ENCODE peak calls at places on chromosomes 5 and 9, in four cellular contexts. Y is PC-3, G is breast epithelium, N is heart left ventricle. K is an unnamed sample. For H3K27me3, the result is how much of the 10 kb centered on the place peaks cover.

GRCh38 chr9:119273984-119274665 is 95.1 kb downstream of the BRINP1 start:
- DNase-seq in Y (no peak), N (no peak), G (no peak), K (no peak)

GRCh38 chr5:40507095-40507494 is 172.6 kb upstream of the PTGER4 start:
- DNase-seq in G (no peak), Y (peak), N (no peak), K (no peak)

GRCh38 chr9:30673132-30673531 is 1711.3 kb upstream of the ACO1 start:
- DNase-seq in N (no peak), G (no peak), Y (peak), K (no peak)

GRCh38 chr9:96411129-96411820 is 6.9 kb downstream of the ZNF367 start:
- DNase-seq in Y (no peak), N (no peak), G (no peak), K (no peak)

GRCh38 chr9:130396581-130396980 is 48.2 kb upstream of the ASS1 start:
- DNase-seq in N (no peak), Y (no peak), G (no peak), K (no peak)

GRCh38 chr5:32170303-32171170 is 3.6 kb downstream of the GOLPH3 start:
- DNase-seq in Y (peak), N (no peak), G (no peak), K (no peak)

GRCh38 chr9:112689341-112689740 is 28.6 kb downstream of the INIP start:
- DNase-seq in G (no peak), N (no peak), Y (no peak), K (no peak)

GRCh38 chr5:58759745-58760144 is 176.9 kb downstream of the RAB3C start:
- DNase-seq in Y (no peak), N (no peak), G (no peak), K (no peak)

GRCh38 chr5:131633830-131634229 is 1.2 kb downstream of the RAPGEF6 start:
- DNase-seq in G (no peak), Y (no peak), N (no peak), K (no peak)

GRCh38 chr5:96339862-96340261 is 93.2 kb downstream of the PCSK1 start:
- DNase-seq in Y (no peak), N (no peak), G (no peak), K (no peak)

GRCh38 chr5:172800088-172800551 is 29.1 kb upstream of the DUSP1 start:
- DNase-seq in Y (peak), N (peak), G (no peak), K (peak)

GRCh38 chr5:93929146-93929545 is 187.7 kb upstream of the POU5F2 start:
- DNase-seq in N (no peak), Y (no peak), G (no peak), K (no peak)

GRCh38 chr9:138112090-138112748 is 234.6 kb downstream of the CACNA1B start:
- DNase-seq in Y (no peak), G (no peak), N (no peak), K (peak)

GRCh38 chr9:16119861-16120641 is 567.2 kb downstream of the CCDC171 start:
- DNase-seq in Y (no peak), N (no peak), G (no peak), K (no peak)

GRCh38 chr9:32177389-32177788 is 207.1 kb upstream of the ACO1 start:
- DNase-seq in G (no peak), N (no peak), Y (no peak), K (no peak)

GRCh38 chr9:9746826-9747225 is 866.0 kb downstream of the PTPRD start:
- DNase-seq in Y (no peak), G (no peak), N (no peak), K (no peak)

GRCh38 chr5:168291281-168291960 is at the start of gene WWC1:
- DNase-seq in Y (peak), N (no peak), G (peak), K (no peak)

GRCh38 chr5:43041669-43042175 is 1.6 kb upstream of the ANXA2R start:
- DNase-seq in Y (peak), N (peak), G (no peak), K (no peak)

GRCh38 chr5:31898246-31898645 is 259.3 kb downstream of the PDZD2 start:
- DNase-seq in Y (no peak), N (no peak), G (no peak), K (no peak)

GRCh38 chr5:142934335-142934734 is 164.2 kb downstream of the ARHGAP26 start:
- DNase-seq in N (no peak), G (no peak), Y (no peak), K (no peak)

GRCh38 chr9:129275626-129276247 is 97.7 kb upstream of the IER5L start:
- DNase-seq in G (peak), Y (peak), N (peak), K (no peak)

GRCh38 chr5:74519161-74519571 is 121.4 kb downstream of the ENC1 start:
- DNase-seq in Y (no peak), G (no peak), N (no peak), K (no peak)

GRCh38 chr5:39598641-39599248 is 174.0 kb upstream of the DAB2 start:
- DNase-seq in G (no peak), N (no peak), Y (no peak), K (no peak)

GRCh38 chr5:60210810-60211209 is 317.3 kb upstream of the PDE4D start:
- DNase-seq in Y (no peak), N (no peak), G (no peak), K (no peak)

GRCh38 chr9:37540634-37541033 is 35.5 kb downstream of the FBXO10 start:
- DNase-seq in N (peak), Y (peak), G (peak), K (no peak)

GRCh38 chr9:117189121-117189520 is 225.7 kb downstream of the ASTN2 start:
- DNase-seq in N (no peak), G (no peak), Y (no peak), K (no peak)
- H3K27me3 ChIP-seq in N (under half), G (under half), Y (under half), K (under half)

DNA sequence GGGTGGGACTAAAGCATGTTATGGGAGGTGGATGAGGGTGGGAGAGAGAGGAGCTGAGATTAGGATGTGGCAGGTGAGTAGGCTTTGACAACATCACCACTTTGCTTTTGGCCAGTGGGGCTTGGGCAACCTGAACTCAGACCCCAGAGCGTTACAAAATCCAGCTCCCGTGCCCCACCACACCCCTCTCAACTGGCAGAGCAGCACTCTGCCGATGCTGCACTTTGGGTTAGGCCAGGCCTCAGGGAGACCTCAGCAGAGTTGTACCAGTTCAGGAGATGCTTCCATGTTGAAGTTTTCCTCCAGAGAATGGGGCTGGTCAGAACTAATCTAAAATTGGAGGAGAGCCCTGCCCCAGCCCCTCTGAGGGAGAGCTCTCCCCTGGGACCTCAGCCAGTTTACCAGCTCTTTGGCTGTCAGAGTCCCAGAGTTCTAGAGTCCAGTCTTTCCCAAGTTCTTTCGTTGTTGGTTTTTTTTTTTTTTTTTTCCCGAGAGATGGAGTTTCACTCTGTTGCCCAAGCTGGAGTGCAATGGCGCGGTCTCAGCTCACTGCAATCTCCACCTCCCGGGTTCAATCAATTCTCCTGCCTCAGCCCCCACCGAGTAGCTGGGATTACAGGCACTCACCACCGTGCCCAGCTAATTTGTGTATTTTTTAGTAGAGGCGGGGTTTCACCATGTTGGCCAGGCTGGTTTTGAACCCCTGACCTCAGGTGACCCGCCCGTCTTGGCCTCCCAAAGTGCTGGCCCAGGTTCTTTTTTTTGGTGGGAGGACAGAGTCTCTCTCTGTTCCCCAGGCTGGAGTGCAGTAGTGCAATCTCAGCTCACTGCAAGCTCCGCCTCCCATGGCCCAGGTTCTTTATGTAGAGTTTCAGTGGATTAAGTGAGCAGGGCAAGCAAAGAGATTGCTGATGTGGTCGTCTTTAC is 17.8 kb downstream of the NUDT2 start:
- DNase-seq in N (no peak), Y (no peak), G (no peak), K (no peak)
- H3K27ac ChIP-seq in N (no peak), Y (no peak), G (no peak), K (no peak)

GRCh38 chr9:133643978-133644760 is 8.0 kb downstream of the DBH start:
- DNase-seq in Y (no peak), G (no peak), N (no peak), K (no peak)

GRCh38 chr9:133647148-133647547 is 11.0 kb downstream of the DBH start:
- DNase-seq in G (no peak), N (no peak), Y (no peak), K (no peak)

GRCh38 chr9:133642708-133643361 is 6.7 kb downstream of the DBH start:
- DNase-seq in N (no peak), Y (no peak), G (no peak), K (no peak)

GRCh38 chr9:133643362-133643755 is 7.2 kb downstream of the DBH start:
- DNase-seq in Y (no peak), N (no peak), G (no peak), K (no peak)

DNA sequence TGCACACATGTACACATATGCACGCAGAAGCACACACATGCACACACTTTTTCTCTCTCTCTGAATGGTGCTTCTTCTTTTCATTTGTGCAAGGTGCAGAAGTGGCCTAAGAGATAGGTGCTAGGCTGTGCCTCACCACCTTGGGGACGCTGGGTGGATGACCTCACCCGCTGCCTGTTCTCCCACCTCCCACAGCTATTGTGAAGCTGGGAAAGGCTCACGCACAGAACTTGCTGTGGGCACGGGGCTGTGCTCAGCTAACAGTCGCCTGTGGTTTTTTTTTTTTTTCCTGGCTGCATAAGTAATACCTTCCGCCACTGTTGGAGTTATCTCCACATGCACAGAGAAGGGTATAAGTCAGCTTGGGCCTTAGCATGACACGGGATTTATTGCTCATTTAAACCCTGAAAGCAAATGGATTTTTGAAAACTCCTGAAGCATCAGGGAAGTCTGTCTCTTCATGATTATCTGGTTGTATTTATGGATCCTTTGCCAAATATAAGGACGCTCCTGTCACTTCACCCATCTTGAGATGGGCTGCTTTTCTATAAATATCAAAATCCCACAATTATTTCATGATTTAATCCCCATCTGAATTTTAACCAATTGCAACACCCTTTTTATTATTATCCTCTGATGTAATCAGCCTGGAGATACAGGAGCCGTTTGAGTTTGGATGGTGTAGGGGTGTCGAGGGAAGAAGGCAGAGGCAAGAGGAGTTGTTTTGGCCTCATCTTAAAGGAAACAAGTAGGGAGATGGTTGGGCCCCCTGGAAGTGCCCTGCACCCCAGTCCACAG is 9.0 kb downstream of the DBH start:
- DNase-seq in N (no peak), Y (no peak), G (no peak), K (no peak)
- H3K27me3 ChIP-seq in N (under half), Y (under half), G (under half), K (under half)

DNA sequence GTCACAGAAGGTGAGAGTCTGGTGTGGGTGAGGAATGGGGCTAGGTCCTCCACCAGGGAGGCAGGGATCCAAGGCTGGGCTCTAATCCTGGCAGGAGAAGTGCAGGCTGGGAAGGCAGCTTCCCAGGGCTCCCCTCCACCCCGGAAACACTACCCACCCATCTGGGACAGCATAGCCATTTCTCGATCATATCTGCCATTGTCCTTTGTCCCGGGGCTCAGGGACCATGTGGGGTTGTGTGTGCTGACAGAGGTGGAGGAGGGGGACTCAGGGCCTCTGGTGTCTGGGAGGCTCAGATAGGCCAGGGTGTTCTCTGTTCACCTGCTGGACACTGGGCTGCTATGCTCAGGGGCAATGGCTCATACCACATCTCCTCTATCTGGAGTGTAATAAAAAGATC is 32.2 kb upstream of the STRBP start:
- DNase-seq in N (no peak), G (no peak), Y (no peak), K (no peak)
- H3K27ac ChIP-seq in N (peak), G (no peak), Y (no peak), K (no peak)

DNA sequence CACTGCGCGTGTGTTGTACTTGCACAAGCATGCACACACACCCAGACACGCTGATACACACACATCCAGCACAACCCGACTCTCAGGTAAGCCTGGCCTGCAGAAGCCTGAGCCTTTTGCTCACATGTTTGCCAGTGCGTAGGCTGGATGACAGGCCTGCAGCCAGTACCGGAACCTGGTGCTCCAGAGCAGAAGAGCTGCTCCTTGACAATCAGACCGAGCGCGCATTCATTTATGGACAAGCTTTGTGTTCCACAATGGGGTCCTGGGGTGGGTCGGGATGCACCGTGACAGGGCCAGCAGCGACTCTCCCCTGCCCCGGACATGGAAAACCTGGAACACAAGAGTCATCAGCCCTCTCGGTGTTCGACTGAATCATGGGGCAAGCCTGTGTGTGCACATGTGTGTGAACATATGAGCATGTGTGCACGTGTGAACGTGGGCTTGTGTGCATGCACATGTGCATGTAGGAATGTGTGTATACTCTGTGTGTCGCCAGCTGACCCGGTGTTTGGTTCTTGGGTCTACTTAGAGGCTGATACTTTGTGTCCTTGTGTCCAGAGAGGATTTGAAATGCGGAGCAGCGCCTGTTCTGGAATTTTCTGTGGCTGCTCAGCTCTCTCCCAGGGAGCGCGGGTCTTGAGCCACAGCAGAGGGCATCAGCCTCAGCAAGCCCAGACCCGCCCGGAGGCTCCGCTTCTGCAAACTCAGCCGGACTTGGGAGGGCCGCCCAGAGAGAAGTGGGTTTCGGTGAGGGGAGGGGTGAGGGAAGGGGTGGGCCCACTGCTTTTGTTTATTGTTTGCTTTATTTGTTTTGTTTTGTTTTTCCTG is 32.2 kb downstream of the IRX4 start:
- DNase-seq in G (no peak), N (no peak), Y (no peak), K (no peak)
- H3K27me3 ChIP-seq in G (under half), N (under half), Y (under half), K (under half)

GRCh38 chr9:93091453-93092081 is 4.5 kb upstream of the CARD19 start:
- DNase-seq in Y (peak), N (peak), G (no peak), K (peak)
- H3K27ac ChIP-seq in Y (peak), N (no peak), G (no peak), K (no peak)

DNA sequence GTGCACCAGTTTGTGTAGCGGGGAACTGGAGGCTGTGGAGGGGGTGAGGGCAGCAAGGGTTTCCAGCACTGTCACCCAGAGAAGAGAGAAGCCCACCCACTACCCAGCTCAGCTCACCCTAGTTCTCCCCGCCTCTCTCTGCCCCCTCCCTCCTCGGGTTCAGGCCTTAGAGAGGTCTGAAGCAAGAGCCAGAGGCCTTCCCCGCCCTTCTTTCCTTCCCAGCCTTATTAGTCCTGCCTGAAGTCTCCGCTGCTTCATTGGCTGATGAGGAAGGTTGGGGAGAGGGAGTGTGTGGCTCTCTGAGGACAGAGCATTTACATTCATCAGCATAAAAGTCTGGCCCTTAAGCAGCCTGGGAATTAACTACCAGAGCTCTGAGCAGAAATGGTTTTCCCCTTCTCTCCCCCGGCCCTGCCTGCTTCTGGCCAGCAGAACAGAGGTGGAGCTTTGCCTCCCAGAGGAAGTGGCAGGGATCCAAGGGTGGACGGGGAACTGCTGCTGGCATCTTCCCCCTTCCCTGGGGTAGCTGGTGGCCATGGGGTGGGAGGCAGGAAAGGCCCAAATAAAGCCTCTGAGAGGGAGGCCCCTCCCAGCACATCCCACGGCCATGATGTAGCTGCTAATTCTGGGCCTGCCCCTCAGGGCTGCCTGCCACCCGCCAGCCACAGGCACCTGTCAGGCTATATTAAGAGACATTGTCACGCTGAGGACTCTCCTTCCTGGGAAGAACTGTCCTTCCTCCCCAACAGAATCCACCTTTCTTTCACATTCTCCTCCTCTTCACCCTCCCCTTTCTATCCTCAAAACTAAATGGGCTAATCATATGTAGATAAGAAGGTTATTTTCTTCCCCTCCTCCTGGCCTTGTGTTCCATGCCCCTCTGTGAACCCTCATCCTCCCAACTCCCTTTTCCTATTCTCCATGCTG is 4.2 kb downstream of the DNAJB5 start:
- DNase-seq in G (no peak), Y (no peak), N (peak), K (peak)
- H3K27me3 ChIP-seq in G (under half), Y (under half), N (under half), K (under half)

DNA sequence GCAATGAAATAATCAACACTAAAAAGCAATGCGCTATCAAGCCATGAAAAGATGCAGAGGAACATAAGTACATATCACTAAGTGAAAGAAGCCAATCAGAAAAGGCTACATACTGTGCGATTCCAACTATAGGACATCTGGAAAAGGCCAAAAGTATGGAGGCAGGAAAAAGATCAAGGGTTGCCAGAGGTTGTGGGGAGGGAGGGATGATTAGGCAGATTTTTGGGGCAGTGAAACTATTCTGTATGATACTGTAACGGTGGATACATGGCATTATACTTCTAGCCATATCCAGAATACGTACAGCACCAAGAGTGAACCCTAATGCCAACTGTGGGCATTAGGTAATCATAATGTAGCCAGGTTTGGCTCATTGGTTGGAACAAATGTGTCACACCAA is 50.0 kb upstream of the FAM120AOS start:
- DNase-seq in G (no peak), N (no peak), Y (no peak), K (no peak)
- H3K27ac ChIP-seq in G (no peak), N (no peak), Y (no peak), K (no peak)

GRCh38 chr9:127293314-127293713 is 28.7 kb downstream of the GARNL3 start:
- DNase-seq in G (no peak), N (no peak), Y (no peak), K (no peak)
- H3K27me3 ChIP-seq in G (under half), N (under half), Y (under half), K (under half)